ENCODE peak calls at places on chromosome 4, in six cellular contexts. M is NCI-H1694, C is caudate nucleus, Z is WTC11, F is hypothalamus, A is fibroblast of mammary gland. N is an unnamed sample.

GRCh38 chr4:55330241-55330640 is 15.8 kb upstream of the SRD5A3 start:
- DNase-seq in Z (no peak), M (no peak), F (no peak), C (no peak), A (no peak), N (no peak)

GRCh38 chr4:22999419-22999818 is 306.7 kb downstream of the GBA3 start:
- DNase-seq in Z (peak), A (no peak), C (no peak), F (no peak), M (no peak), N (no peak)

GRCh38 chr4:4387531-4388311 is 819 bp downstream of the NSG1 start:
- DNase-seq in Z (peak), A (no peak), M (no peak), F (no peak), C (peak), N (no peak)

GRCh38 chr4:184746532-184746870 is 12.6 kb upstream of the CENPU start:
- DNase-seq in F (no peak), C (no peak), M (no peak), A (peak), Z (no peak), N (peak)

GRCh38 chr4:42703776-42704175 is 46.9 kb upstream of the ATP8A1 start:
- DNase-seq in C (no peak), M (no peak), F (no peak), A (no peak), Z (no peak), N (no peak)

GRCh38 chr4:26061248-26061986 is 147.4 kb downstream of the SMIM20 start:
- DNase-seq in F (no peak), M (no peak), A (peak), C (no peak), Z (peak), N (peak)

GRCh38 chr4:184815046-184815877 is 10.5 kb downstream of the ACSL1 start:
- DNase-seq in Z (no peak), A (peak), M (peak), F (no peak), C (no peak), N (peak)

GRCh38 chr4:123554819-123555499 is 158.4 kb downstream of the SPRY1 start:
- DNase-seq in F (no peak), C (no peak), A (no peak), M (no peak), Z (no peak), N (no peak)

GRCh38 chr4:56158483-56158882 is 209.7 kb downstream of the CEP135 start:
- DNase-seq in F (no peak), C (no peak), A (no peak), Z (no peak), M (no peak), N (no peak)

GRCh38 chr4:78379991-78380739 is 171.4 kb upstream of the ANXA3 start:
- DNase-seq in C (no peak), A (peak), F (no peak), M (no peak), Z (no peak), N (peak)

GRCh38 chr4:76067652-76068286 is 6.7 kb upstream of the ART3 start:
- DNase-seq in M (peak), C (peak), F (no peak), A (peak), Z (peak), N (peak)